ENCODE peak calls at places on chromosomes 16 and 17, in seven cellular contexts. One of them, this sample, is unnamed.
A peak's percentile ranks its signal among the peaks of the same experiment; 100 is the strongest.

GRCh38 chr17:60139438-60140285 is 10.1 kb upstream of the CA4 start:
- DNase-seq in C1 segment of cervical spinal cord: peak; percentile 21
- DNase-seq in NCI-H345: no peak
- DNase-seq in nucleus accumbens: peak; percentile 49
- DNase-seq in NCI-H460: peak; percentile 67
- DNase-seq in CD8-positive, alpha-beta memory T cell: peak; percentile 74
- DNase-seq in GM12865: peak; percentile 63
- DNase-seq in this sample: no peak

GRCh38 chr17:15470536-15470935 is 3.1 kb upstream of the CDRT4 start:
- DNase-seq in C1 segment of cervical spinal cord: no peak
- DNase-seq in NCI-H345: no peak
- DNase-seq in nucleus accumbens: no peak
- DNase-seq in NCI-H460: no peak
- DNase-seq in CD8-positive, alpha-beta memory T cell: no peak
- DNase-seq in GM12865: no peak
- DNase-seq in this sample: no peak

GRCh38 chr16:4290236-4290830 is 17.5 kb upstream of the TFAP4 start:
- DNase-seq in C1 segment of cervical spinal cord: no peak
- DNase-seq in NCI-H345: no peak
- DNase-seq in nucleus accumbens: no peak
- DNase-seq in NCI-H460: peak; percentile 87
- DNase-seq in CD8-positive, alpha-beta memory T cell: no peak
- DNase-seq in GM12865: no peak
- DNase-seq in this sample: no peak

GRCh38 chr16:28041615-28042014 is 21.9 kb downstream of the GSG1L start:
- DNase-seq in C1 segment of cervical spinal cord: no peak
- DNase-seq in NCI-H345: no peak
- DNase-seq in nucleus accumbens: no peak
- DNase-seq in NCI-H460: no peak
- DNase-seq in CD8-positive, alpha-beta memory T cell: no peak
- DNase-seq in GM12865: no peak
- DNase-seq in this sample: no peak

GRCh38 chr17:49224198-49224996 is 6.2 kb downstream of the PHOSPHO1 start:
- DNase-seq in C1 segment of cervical spinal cord: no peak
- DNase-seq in NCI-H345: peak; percentile 30
- DNase-seq in nucleus accumbens: no peak
- DNase-seq in NCI-H460: no peak
- DNase-seq in CD8-positive, alpha-beta memory T cell: peak; percentile 73
- DNase-seq in GM12865: peak; percentile 65
- DNase-seq in this sample: no peak

GRCh38 chr17:41002814-41003213 is 3.1 kb upstream of the KRTAP3-2 start:
- DNase-seq in C1 segment of cervical spinal cord: no peak
- DNase-seq in NCI-H345: no peak
- DNase-seq in nucleus accumbens: no peak
- DNase-seq in NCI-H460: no peak
- DNase-seq in CD8-positive, alpha-beta memory T cell: no peak
- DNase-seq in GM12865: no peak
- DNase-seq in this sample: no peak

GRCh38 chr16:5678371-5678770 is 580.8 kb upstream of the EEF2KMT start:
- DNase-seq in C1 segment of cervical spinal cord: no peak
- DNase-seq in NCI-H345: no peak
- DNase-seq in nucleus accumbens: no peak
- DNase-seq in NCI-H460: no peak
- DNase-seq in CD8-positive, alpha-beta memory T cell: no peak
- DNase-seq in GM12865: no peak
- DNase-seq in this sample: no peak

GRCh38 chr16:25192096-25192495 is 24.7 kb upstream of the AQP8 start:
- DNase-seq in C1 segment of cervical spinal cord: no peak
- DNase-seq in NCI-H345: no peak
- DNase-seq in nucleus accumbens: no peak
- DNase-seq in NCI-H460: no peak
- DNase-seq in CD8-positive, alpha-beta memory T cell: no peak
- DNase-seq in GM12865: no peak
- DNase-seq in this sample: no peak

GRCh38 chr17:78759203-78759968 is 22.7 kb downstream of the CYTH1 start:
- DNase-seq in C1 segment of cervical spinal cord: no peak
- DNase-seq in NCI-H345: peak; percentile 81
- DNase-seq in nucleus accumbens: no peak
- DNase-seq in NCI-H460: no peak
- DNase-seq in CD8-positive, alpha-beta memory T cell: peak; percentile 93
- DNase-seq in GM12865: peak; percentile 78
- DNase-seq in this sample: no peak

GRCh38 chr16:5882087-5882661 is 784.6 kb upstream of the EEF2KMT start:
- DNase-seq in C1 segment of cervical spinal cord: no peak
- DNase-seq in NCI-H345: no peak
- DNase-seq in nucleus accumbens: no peak
- DNase-seq in NCI-H460: no peak
- DNase-seq in CD8-positive, alpha-beta memory T cell: no peak
- DNase-seq in GM12865: no peak
- DNase-seq in this sample: no peak

GRCh38 chr16:17444658-17445057 is 26.1 kb downstream of the XYLT1 start:
- DNase-seq in C1 segment of cervical spinal cord: no peak
- DNase-seq in NCI-H345: no peak
- DNase-seq in nucleus accumbens: no peak
- DNase-seq in NCI-H460: no peak
- DNase-seq in CD8-positive, alpha-beta memory T cell: no peak
- DNase-seq in GM12865: no peak
- DNase-seq in this sample: no peak

This sample was measured in hippocampal formation.